ENCODE peak calls at places on chromosomes 11 and 22, in six cellular contexts. One of them, this sample, is unnamed.

GRCh38 chr11:55726715-55727324 is 46.4 kb upstream of the OR5D13 start:
- DNase-seq in sigmoid colon: no peak
- DNase-seq in WTC11: peak; percentile 10
- DNase-seq in dorsolateral prefrontal cortex: no peak
- DNase-seq in activated naive CD4-positive, alpha-beta T cell: no peak
- DNase-seq in osteocyte: no peak
- DNase-seq in this sample: no peak

GRCh38 chr22:21937041-21937820 is 15.4 kb downstream of the PPM1F start:
- DNase-seq in dorsolateral prefrontal cortex: no peak
- DNase-seq in WTC11: no peak
- DNase-seq in sigmoid colon: no peak
- DNase-seq in osteocyte: no peak
- DNase-seq in activated naive CD4-positive, alpha-beta T cell: no peak
- DNase-seq in this sample: peak; percentile 72

GRCh38 chr11:1146311-1146864 is 11.4 kb upstream of the MUC5AC start:
- DNase-seq in activated naive CD4-positive, alpha-beta T cell: no peak
- DNase-seq in dorsolateral prefrontal cortex: no peak
- DNase-seq in sigmoid colon: peak; percentile 47
- DNase-seq in osteocyte: peak; percentile 85
- DNase-seq in WTC11: peak; percentile 8
- DNase-seq in this sample: peak; percentile 45

GRCh38 chr11:62593434-62594044 is 2.2 kb upstream of the TUT1 start:
- DNase-seq in osteocyte: no peak
- DNase-seq in activated naive CD4-positive, alpha-beta T cell: no peak
- DNase-seq in sigmoid colon: peak; percentile 90
- DNase-seq in WTC11: peak; percentile 89
- DNase-seq in dorsolateral prefrontal cortex: peak; percentile 20
- DNase-seq in this sample: peak; percentile 85

GRCh38 chr22:42080287-42080686 is 787 bp downstream of the SMDT1 start:
- DNase-seq in dorsolateral prefrontal cortex: peak; percentile 56
- DNase-seq in osteocyte: no peak
- DNase-seq in activated naive CD4-positive, alpha-beta T cell: no peak
- DNase-seq in WTC11: no peak
- DNase-seq in sigmoid colon: no peak
- DNase-seq in this sample: no peak

GRCh38 chr11:65290448-65291165 is 24.1 kb upstream of the CDC42EP2 start:
- DNase-seq in osteocyte: no peak
- DNase-seq in WTC11: no peak
- DNase-seq in dorsolateral prefrontal cortex: peak; percentile 17
- DNase-seq in activated naive CD4-positive, alpha-beta T cell: no peak
- DNase-seq in sigmoid colon: peak; percentile 99
- DNase-seq in this sample: peak; percentile 97

GRCh38 chr11:59197990-59198389 is 14.7 kb downstream of the MPEG1 start:
- DNase-seq in dorsolateral prefrontal cortex: peak; percentile 44
- DNase-seq in osteocyte: no peak
- DNase-seq in WTC11: no peak
- DNase-seq in activated naive CD4-positive, alpha-beta T cell: no peak
- DNase-seq in sigmoid colon: peak; percentile 80
- DNase-seq in this sample: peak; percentile 94

GRCh38 chr11:119482561-119483001 is 59.6 kb upstream of the THY1 start:
- DNase-seq in activated naive CD4-positive, alpha-beta T cell: no peak
- DNase-seq in sigmoid colon: no peak
- DNase-seq in WTC11: no peak
- DNase-seq in dorsolateral prefrontal cortex: no peak
- DNase-seq in osteocyte: peak; percentile 73
- DNase-seq in this sample: peak; percentile 60

GRCh38 chr11:90639687-90640086 is 416.8 kb upstream of the CHORDC1 start:
- DNase-seq in activated naive CD4-positive, alpha-beta T cell: no peak
- DNase-seq in osteocyte: no peak
- DNase-seq in dorsolateral prefrontal cortex: no peak
- DNase-seq in WTC11: no peak
- DNase-seq in sigmoid colon: no peak
- DNase-seq in this sample: no peak

This sample was measured in tibial artery.